ENCODE peak calls at places on chromosomes 13 and 19, in nine cellular contexts. L is body of pancreas, Y is fibroblast of lung, S is PC-3, X is prostate gland, P is heart right ventricle, W is cardiac fibroblast, V is cardiac muscle cell, O is Peyer's patch. N is an unnamed sample.

GRCh38 chr13:111920932-111921705 is 145.8 kb upstream of the SOX1 start:
- DNase-seq in Y (no peak), P (no peak), O (no peak), S (no peak), V (no peak), X (no peak), L (no peak), W (no peak), N (no peak)

GRCh38 chr19:3471954-3472655 is 8.2 kb downstream of the SMIM24 start:
- DNase-seq in Y (no peak), L (no peak), O (no peak), V (peak; percentile 28), S (peak; percentile 8), P (peak; percentile 34), X (peak; percentile 19), W (no peak), N (no peak)

GRCh38 chr13:51152713-51153112 is 41.6 kb upstream of the C13orf42 start:
- DNase-seq in S (no peak), L (no peak), W (peak; percentile 11), Y (peak; percentile 8), X (no peak), V (no peak), O (no peak), P (no peak), N (no peak)

GRCh38 chr19:33814181-33815165 is 17.8 kb downstream of the KCTD15 start:
- DNase-seq in O (no peak), L (no peak), X (no peak), P (no peak), V (no peak), W (no peak), S (no peak), Y (no peak), N (no peak)

GRCh38 chr19:17873661-17874422 is 2.1 kb downstream of the SLC5A5 start:
- DNase-seq in W (peak; percentile 27), O (peak; percentile 79), P (no peak), L (peak; percentile 34), Y (no peak), X (no peak), S (peak; percentile 60), V (peak; percentile 30), N (no peak)

GRCh38 chr13:45464141-45464686 is 525 bp upstream of the COG3 start:
- DNase-seq in L (no peak), Y (no peak), O (no peak), P (peak; percentile 7), X (no peak), S (no peak), W (no peak), V (no peak), N (no peak)

GRCh38 chr13:44884076-44884729 is 105.1 kb downstream of the NUFIP1 start:
- DNase-seq in O (no peak), P (no peak), Y (peak; percentile 83), L (no peak), X (no peak), W (peak; percentile 94), V (peak; percentile 77), S (peak; percentile 62), N (peak; percentile 83)

GRCh38 chr13:85798999-85799646 is at the start of gene SLITRK6:
- DNase-seq in X (peak; percentile 74), V (peak; percentile 66), Y (peak; percentile 84), S (peak; percentile 93), L (peak; percentile 1), P (no peak), O (no peak), W (peak; percentile 11), N (peak; percentile 79)

GRCh38 chr13:113860051-113860471 is 3.8 kb downstream of the GAS6 start:
- DNase-seq in O (no peak), L (peak; percentile 11), S (no peak), P (peak; percentile 2), X (no peak), W (no peak), V (no peak), Y (no peak), N (no peak)

GRCh38 chr19:46271488-46272197 is 25.2 kb upstream of the HIF3A start:
- DNase-seq in Y (peak; percentile 100), O (no peak), V (peak; percentile 84), L (no peak), P (no peak), X (no peak), S (peak; percentile 77), W (peak; percentile 97), N (peak; percentile 97)

GRCh38 chr19:2478324-2478755 is 2.4 kb downstream of the GADD45B start:
- DNase-seq in V (peak; percentile 79), Y (peak; percentile 72), S (peak; percentile 53), O (peak; percentile 76), L (peak; percentile 88), X (peak; percentile 89), P (peak; percentile 39), W (peak; percentile 72), N (peak; percentile 71)

GRCh38 chr19:54426291-54426918 is 11.1 kb downstream of the TTYH1 start:
- DNase-seq in S (peak; percentile 54), V (no peak), O (no peak), L (no peak), P (no peak), Y (no peak), X (no peak), W (no peak), N (no peak)

GRCh38 chr13:29936051-29936813 is 85.8 kb upstream of the UBL3 start:
- DNase-seq in V (no peak), S (no peak), Y (no peak), X (no peak), P (no peak), O (peak; percentile 27), L (peak; percentile 30), W (no peak), N (no peak)

GRCh38 chr13:94829201-94829600 is 116.9 kb upstream of the SOX21 start:
- DNase-seq in O (no peak), W (no peak), Y (no peak), L (no peak), X (no peak), V (no peak), S (no peak), P (no peak), N (no peak)

GRCh38 chr19:50759886-50760285 is 10.4 kb upstream of the GPR32 start:
- DNase-seq in W (peak; percentile 48), L (no peak), Y (peak; percentile 2), P (no peak), V (peak; percentile 30), O (no peak), S (peak; percentile 44), X (no peak), N (no peak)

GRCh38 chr19:1482361-1483066 is 3.5 kb upstream of the C19orf25 start:
- DNase-seq in S (no peak), L (no peak), P (no peak), X (no peak), O (no peak), V (no peak), W (no peak), Y (no peak), N (no peak)

DNA sequence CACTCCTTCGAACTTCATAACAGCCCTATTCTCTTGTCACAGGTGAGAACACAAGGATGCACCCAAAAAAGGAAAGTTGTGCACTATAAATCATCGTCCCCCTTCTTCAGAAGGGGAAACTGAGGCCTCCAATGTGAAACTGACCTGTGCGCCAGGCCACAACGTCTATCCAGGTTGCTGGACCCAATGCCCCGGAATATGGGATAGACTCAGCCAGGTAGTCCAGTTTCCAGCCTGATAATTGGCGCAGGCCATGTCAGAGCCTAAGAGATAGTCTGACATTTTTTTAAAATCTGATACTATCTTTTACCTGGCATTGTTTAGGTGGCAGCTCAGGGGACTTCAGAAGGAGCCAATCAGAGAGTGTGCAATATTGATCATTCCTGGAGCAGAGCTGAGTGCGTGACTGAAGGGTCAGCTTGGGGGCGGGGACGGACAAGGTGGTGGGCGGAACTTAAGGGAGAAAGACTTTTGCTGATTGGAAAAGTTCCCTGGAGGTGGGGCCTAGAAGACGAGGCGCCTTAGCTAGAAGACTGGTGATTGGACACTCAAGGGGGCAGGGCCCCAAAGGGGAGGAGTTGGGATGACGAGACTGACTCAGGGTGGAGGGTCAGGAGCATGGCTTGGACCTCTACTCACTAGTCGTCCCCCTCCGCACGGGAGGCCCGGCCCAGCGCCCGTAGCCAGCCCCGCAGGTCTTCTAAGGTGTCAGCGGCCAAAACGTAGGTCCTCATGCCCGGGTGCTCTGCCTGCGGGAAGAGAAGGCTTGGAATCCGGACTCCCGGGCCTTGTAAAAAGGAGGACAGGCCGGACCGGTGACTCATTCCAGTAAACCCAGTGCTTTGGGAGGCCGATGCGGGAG is 8.5 kb downstream of the PLEKHA4 start:
- DNase-seq in S (peak; percentile 84), Y (no peak), O (no peak), V (no peak), L (peak; percentile 92), P (no peak), W (no peak), X (no peak), N (no peak)
- H3K4me3 ChIP-seq in S (peak overlapping the region; percentile 61), Y (no peak overlapping the region), O (peak overlapping the region; percentile 39), V (no peak overlapping the region), L (no peak overlapping the region), P (no peak overlapping the region), W (no peak overlapping the region), X (no peak overlapping the region), N (no peak overlapping the region)

GRCh38 chr19:15476334-15476733 is 3.0 kb downstream of the PGLYRP2 start:
- DNase-seq in W (no peak), X (no peak), V (no peak), L (no peak), S (no peak), O (no peak), P (no peak), Y (no peak), N (no peak)
- TF ChIP-seq CTCF in W (no peak), X (no peak), V (no peak), L (no peak), S (no peak), O (no peak), P (no peak), Y (no peak), N (no peak)

DNA sequence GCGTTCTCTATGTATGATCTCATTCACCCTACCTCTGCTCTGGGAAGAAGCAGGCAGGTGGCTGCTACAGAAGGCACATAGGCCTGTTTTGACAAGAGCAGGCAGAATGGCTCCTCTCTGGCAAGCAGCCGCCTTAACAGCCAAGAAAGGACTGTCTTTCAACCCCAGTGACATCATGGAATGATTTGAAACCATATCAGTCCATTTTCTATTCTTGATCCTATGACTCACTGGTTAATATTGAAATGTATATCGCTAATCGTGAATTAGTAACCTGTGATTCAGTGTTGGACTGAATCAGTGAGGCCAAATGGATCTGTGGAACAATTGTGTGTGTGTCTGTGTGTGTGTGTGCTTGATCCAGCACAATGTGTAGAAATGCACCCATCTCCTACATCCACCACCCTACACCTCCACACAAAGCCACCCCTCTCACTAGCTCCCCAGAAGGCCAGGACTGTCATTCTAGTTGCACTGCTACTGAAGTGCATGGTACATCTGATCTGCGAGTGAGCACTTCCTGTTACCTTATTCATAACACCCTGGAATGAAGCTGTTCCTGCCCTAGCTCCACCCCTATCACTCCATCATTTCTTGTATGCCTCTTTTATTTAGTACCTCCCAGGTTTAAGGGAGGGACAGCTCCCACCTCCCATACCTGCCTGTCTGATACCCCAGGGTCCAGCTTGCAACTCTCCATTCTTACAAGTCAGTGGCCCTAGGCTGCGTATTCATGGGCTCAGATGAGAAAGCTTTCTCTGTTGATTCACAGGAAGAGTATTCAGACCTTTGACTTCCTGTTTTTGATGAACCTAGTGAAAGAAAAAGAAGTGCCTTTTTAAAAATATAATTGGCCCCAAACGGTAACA is 460.0 kb downstream of the FOXO1 start:
- DNase-seq in L (peak; percentile 75), Y (peak; percentile 81), O (peak; percentile 66), W (peak; percentile 67), X (no peak), P (no peak), S (peak; percentile 64), V (peak; percentile 54), N (no peak)
- H3K4me3 ChIP-seq in L (no peak overlapping the region), Y (no peak overlapping the region), O (no peak overlapping the region), W (no peak overlapping the region), X (no peak overlapping the region), P (no peak overlapping the region), S (no peak overlapping the region), V (no peak overlapping the region), N (no peak overlapping the region)

GRCh38 chr13:26502826-26503225 is 54.7 kb upstream of the WASF3 start:
- DNase-seq in W (peak; percentile 95), Y (peak; percentile 50), X (no peak), V (peak; percentile 80), L (peak; percentile 36), S (peak; percentile 10), P (no peak), O (no peak), N (peak; percentile 77)
- TF ChIP-seq CTCF in W (peak; percentile 37), Y (peak; percentile 36), X (no peak), V (peak; percentile 42), L (no peak), S (no peak), P (no peak), O (no peak), N (no peak)

N was measured in astrocyte of the spinal cord.